ENCODE peak calls at places on chromosomes 12 and 14, in ten cellular contexts. A is colonic mucosa, J is GM12878, N is IMR-90, W is K562, X is aorta, Q is pancreas, U is ovary, V is Panc1, R is adrenal gland. T is an unnamed sample.

GRCh38 chr14:99215277-99215676 is 56.7 kb downstream of the BCL11B start:
- DNase-seq in A (no peak), J (no peak), N (no peak), W (no peak), X (peak; percentile 59), Q (no peak), U (no peak), V (no peak), R (no peak), T (no peak)

GRCh38 chr12:90959538-90960139 is 4.7 kb upstream of the CCER1 start:
- DNase-seq in A (no peak), J (no peak), N (peak; percentile 58), W (peak; percentile 50), X (no peak), Q (peak; percentile 16), U (no peak), V (no peak), R (peak; percentile 25), T (no peak)

GRCh38 chr12:76124456-76124855 is 40.0 kb upstream of the NAP1L1 start:
- DNase-seq in A (no peak), J (no peak), N (no peak), W (no peak), X (no peak), Q (no peak), U (no peak), V (no peak), R (no peak), T (no peak)

GRCh38 chr12:38350342-38351181 is 34.0 kb downstream of the ALG10B start:
- DNase-seq in A (no peak), J (peak; percentile 78), N (no peak), W (no peak), X (no peak), Q (no peak), U (no peak), V (no peak), R (no peak), T (no peak)

GRCh38 chr12:80937391-80938238 is at the start of gene LIN7A:
- DNase-seq in A (peak; percentile 17), J (no peak), N (peak; percentile 31), W (no peak), X (peak; percentile 78), Q (peak; percentile 31), U (peak; percentile 47), V (no peak), R (peak; percentile 14), T (peak; percentile 57)

GRCh38 chr12:6554168-6554989 is 1.5 kb downstream of the IFFO1 start:
- DNase-seq in A (peak; percentile 80), J (no peak), N (peak; percentile 72), W (peak; percentile 81), X (peak; percentile 92), Q (peak; percentile 60), U (peak; percentile 75), V (no peak), R (peak; percentile 81), T (peak; percentile 89)

GRCh38 chr12:3959799-3960560 is 86.8 kb upstream of the PARP11 start:
- DNase-seq in A (no peak), J (no peak), N (no peak), W (no peak), X (no peak), Q (no peak), U (no peak), V (no peak), R (peak; percentile 17), T (no peak)

GRCh38 chr14:95545769-95546168 is 10.9 kb downstream of the GLRX5 start:
- DNase-seq in A (no peak), J (no peak), N (peak; percentile 97), W (peak; percentile 38), X (no peak), Q (no peak), U (no peak), V (peak; percentile 71), R (no peak), T (no peak)

GRCh38 chr12:32399373-32400113 is at the start of gene FGD4:
- DNase-seq in A (peak; percentile 90), J (no peak), N (peak; percentile 56), W (peak; percentile 78), X (peak; percentile 93), Q (peak; percentile 92), U (peak; percentile 88), V (no peak), R (peak; percentile 94), T (peak; percentile 95)

DNA sequence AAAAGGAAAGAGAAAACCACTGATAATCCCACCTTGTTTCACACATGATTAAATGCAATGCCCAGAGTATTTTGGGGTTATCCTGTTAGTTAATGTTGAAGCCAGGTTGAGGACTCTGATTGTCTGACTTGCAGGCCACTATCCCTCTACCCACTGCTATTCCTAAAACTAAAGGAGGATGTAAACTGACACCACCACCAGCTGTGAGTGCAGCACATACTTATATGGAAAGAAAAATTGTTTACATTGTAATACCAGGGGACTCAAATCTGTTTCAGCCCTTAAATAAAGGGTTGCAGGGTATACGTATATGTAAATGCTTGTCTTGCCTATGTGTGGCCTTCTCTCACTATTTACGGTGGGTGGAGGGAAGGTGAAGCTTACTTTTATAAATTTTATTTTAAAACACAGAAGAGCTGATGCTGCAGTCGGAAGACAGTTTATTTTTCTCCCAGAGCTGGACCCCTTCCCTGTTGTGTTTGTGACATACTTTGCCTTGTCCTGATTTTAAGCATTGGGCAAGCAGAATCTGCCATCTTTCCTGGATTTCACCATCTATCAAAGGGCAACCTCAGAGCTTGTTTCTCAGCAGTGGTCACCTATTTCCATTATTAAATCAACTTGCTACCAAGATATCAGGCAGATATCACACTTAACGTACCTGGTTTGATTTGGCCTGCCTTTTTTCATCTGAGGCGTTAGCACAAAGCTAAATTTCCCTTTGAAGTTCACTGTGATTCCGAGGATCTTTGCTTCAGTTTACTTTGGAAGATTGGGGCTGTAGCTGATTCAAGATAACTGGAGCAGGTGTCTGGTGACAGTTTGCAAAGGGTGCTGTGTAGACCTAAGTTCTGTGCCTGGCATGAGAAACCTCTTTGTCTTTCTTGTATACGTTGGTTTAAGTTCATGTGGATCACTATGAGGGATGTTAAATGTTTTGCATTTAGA is 25.2 kb downstream of the DAAM1 start:
- DNase-seq in A (no peak), J (no peak), N (peak; percentile 72), W (no peak), X (no peak), Q (no peak), U (no peak), V (no peak), R (no peak), T (no peak)
- H3K27ac ChIP-seq in A (no peak overlapping the region), J (no peak overlapping the region), N (peak overlapping the region; percentile 15), W (no peak overlapping the region), X (no peak overlapping the region), Q (no peak overlapping the region), U (no peak overlapping the region), V (no peak overlapping the region), R (no peak overlapping the region), T (peak overlapping the region; percentile 33)

DNA sequence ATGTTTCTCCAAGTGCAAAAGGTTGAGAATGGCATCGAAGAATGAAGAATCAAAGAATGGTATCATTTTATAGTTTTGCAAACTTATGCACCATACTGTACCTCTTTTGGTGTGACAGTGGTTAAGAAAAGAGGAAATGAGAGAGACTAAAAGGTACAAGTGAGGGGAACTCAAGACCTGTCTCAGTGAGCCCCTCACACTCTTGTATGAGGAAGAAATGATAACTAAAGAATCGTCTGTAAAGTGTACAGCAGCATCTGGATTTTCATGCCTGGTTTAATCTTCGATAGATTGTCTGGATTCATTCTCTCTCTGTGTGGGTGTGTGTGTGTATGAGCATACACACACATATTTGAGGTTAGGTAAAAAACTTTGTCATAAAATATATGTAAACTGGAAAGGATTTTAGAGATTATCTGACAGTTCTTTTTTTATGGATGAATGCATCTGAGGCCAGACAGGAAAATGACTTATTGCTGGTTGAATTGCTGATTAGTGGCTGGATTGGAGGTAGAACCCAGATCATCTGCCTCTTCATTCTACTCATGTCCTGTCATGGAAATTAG is 15.9 kb upstream of the SLC38A2 start:
- DNase-seq in A (no peak), J (peak; percentile 75), N (peak; percentile 71), W (no peak), X (no peak), Q (no peak), U (no peak), V (no peak), R (no peak), T (no peak)
- H3K4me3 ChIP-seq in A (no peak overlapping the region), J (peak overlapping the region; percentile 37), N (no peak overlapping the region), W (no peak overlapping the region), X (no peak overlapping the region), Q (no peak overlapping the region), U (no peak overlapping the region), V (no peak overlapping the region), R (no peak overlapping the region), T (no peak overlapping the region)

GRCh38 chr12:132571598-132571997 is 38.8 kb downstream of the LRCOL1 start:
- DNase-seq in A (no peak), J (no peak), N (no peak), W (no peak), X (no peak), Q (no peak), U (no peak), V (no peak), R (no peak), T (no peak)

GRCh38 chr12:132571051-132571450 is 39.3 kb downstream of the LRCOL1 start:
- DNase-seq in A (no peak), J (no peak), N (no peak), W (no peak), X (no peak), Q (no peak), U (no peak), V (no peak), R (no peak), T (no peak)

GRCh38 chr12:132570635-132571034 is 39.7 kb downstream of the LRCOL1 start:
- DNase-seq in A (no peak), J (no peak), N (no peak), W (no peak), X (no peak), Q (no peak), U (no peak), V (no peak), R (no peak), T (no peak)

GRCh38 chr12:132568826-132569480 is 41.4 kb downstream of the LRCOL1 start:
- DNase-seq in A (no peak), J (no peak), N (no peak), W (no peak), X (no peak), Q (no peak), U (no peak), V (no peak), R (no peak), T (no peak)

DNA sequence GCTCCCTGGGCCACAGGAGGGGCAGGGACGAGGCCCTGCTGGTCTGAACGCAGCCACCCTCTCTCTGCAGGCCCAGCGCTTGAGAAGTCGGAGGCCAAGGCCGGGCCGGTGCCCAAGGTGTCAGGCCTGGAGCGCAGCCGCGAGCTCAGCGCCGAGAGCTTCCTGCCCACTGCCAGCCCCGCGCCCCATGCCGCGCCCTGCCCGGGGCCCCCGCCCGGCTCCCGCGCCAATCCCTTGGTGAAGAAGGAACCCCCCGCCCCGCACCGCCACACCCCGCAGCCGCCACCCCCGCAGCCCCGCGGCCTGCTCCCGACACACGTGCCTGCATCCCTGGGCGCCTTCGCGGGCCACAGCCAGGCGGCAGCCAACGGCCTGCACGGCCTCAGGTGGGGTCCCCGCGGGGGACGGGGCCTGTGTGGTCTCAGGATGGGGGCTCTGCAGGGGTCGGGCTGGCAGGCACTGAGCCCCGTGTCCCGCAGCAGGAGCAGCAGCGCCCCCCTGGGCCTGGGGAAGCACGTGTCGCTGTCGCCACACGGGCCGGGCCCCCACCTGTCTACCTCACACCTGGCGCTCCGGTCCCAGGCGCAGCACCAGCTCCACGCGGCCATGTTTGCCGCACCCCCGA is 40.4 kb downstream of the LRCOL1 start:
- DNase-seq in A (no peak), J (no peak), N (no peak), W (no peak), X (no peak), Q (no peak), U (no peak), V (no peak), R (no peak), T (no peak)
- H3K4me1 ChIP-seq in A (no peaks in the 10 kb centered on the region), J (no peaks in the 10 kb centered on the region), N (no peaks in the 10 kb centered on the region), W (no peaks in the 10 kb centered on the region), X (no peaks in the 10 kb centered on the region), Q (no peaks in the 10 kb centered on the region), U (no peaks in the 10 kb centered on the region), V (no peaks in the 10 kb centered on the region), R (no peaks in the 10 kb centered on the region), T (no peaks in the 10 kb centered on the region)

GRCh38 chr14:105299654-105300541 is 903 bp downstream of the BRF1 start:
- DNase-seq in A (peak; percentile 47), J (no peak), N (no peak), W (no peak), X (peak; percentile 88), Q (no peak), U (peak; percentile 64), V (no peak), R (peak; percentile 60), T (peak; percentile 85)
- H3K27ac ChIP-seq in A (peak overlapping the region; percentile 96), J (peak overlapping the region; percentile 82), N (peak overlapping the region; percentile 71), W (peak overlapping the region; percentile 91), X (peak overlapping the region; percentile 43), Q (peak overlapping the region; percentile 79), U (peak overlapping the region; percentile 94), V (peak overlapping the region; percentile 72), R (peak overlapping the region; percentile 96), T (peak overlapping the region; percentile 92)